ENCODE peak calls at places on chromosomes 3 and 15, in six cellular contexts. One of them, this sample, is unnamed.

GRCh38 chr15:94235041-94235440 is 3.7 kb downstream of the MCTP2 start:
- DNase-seq in fibroblast of pulmonary artery: no peak
- DNase-seq in progenitor cell of endocrine pancreas: no peak
- DNase-seq in neural crest cell: no peak
- DNase-seq in psoas muscle: no peak
- DNase-seq in stomach: no peak
- DNase-seq in this sample: no peak

GRCh38 chr3:151443583-151443982 is 17.3 kb downstream of the IGSF10 start:
- DNase-seq in stomach: no peak
- DNase-seq in neural crest cell: no peak
- DNase-seq in psoas muscle: no peak
- DNase-seq in progenitor cell of endocrine pancreas: peak; percentile 39
- DNase-seq in fibroblast of pulmonary artery: peak; percentile 23
- DNase-seq in this sample: no peak

GRCh38 chr3:52845157-52845556 is 10.3 kb upstream of the MUSTN1 start:
- DNase-seq in fibroblast of pulmonary artery: peak; percentile 46
- DNase-seq in stomach: peak; percentile 68
- DNase-seq in psoas muscle: peak; percentile 65
- DNase-seq in progenitor cell of endocrine pancreas: no peak
- DNase-seq in neural crest cell: no peak
- DNase-seq in this sample: no peak

GRCh38 chr3:71063768-71064287 is 519.7 kb downstream of the FOXP1 start:
- DNase-seq in stomach: no peak
- DNase-seq in neural crest cell: peak; percentile 5
- DNase-seq in progenitor cell of endocrine pancreas: no peak
- DNase-seq in fibroblast of pulmonary artery: peak; percentile 57
- DNase-seq in psoas muscle: no peak
- DNase-seq in this sample: no peak

GRCh38 chr15:36545451-36545992 is 33.9 kb upstream of the CDIN1 start:
- DNase-seq in neural crest cell: no peak
- DNase-seq in progenitor cell of endocrine pancreas: no peak
- DNase-seq in psoas muscle: no peak
- DNase-seq in fibroblast of pulmonary artery: no peak
- DNase-seq in stomach: no peak
- DNase-seq in this sample: no peak

GRCh38 chr3:105834768-105835167 is 34.0 kb downstream of the CBLB start:
- DNase-seq in psoas muscle: no peak
- DNase-seq in neural crest cell: no peak
- DNase-seq in fibroblast of pulmonary artery: no peak
- DNase-seq in progenitor cell of endocrine pancreas: no peak
- DNase-seq in stomach: no peak
- DNase-seq in this sample: no peak

GRCh38 chr3:79032686-79033318 is 735.0 kb downstream of the ROBO1 start:
- DNase-seq in psoas muscle: no peak
- DNase-seq in progenitor cell of endocrine pancreas: no peak
- DNase-seq in stomach: no peak
- DNase-seq in neural crest cell: peak; percentile 33
- DNase-seq in fibroblast of pulmonary artery: peak; percentile 82
- DNase-seq in this sample: no peak

GRCh38 chr3:69443554-69443953 is 57.7 kb upstream of the FRMD4B start:
- DNase-seq in progenitor cell of endocrine pancreas: no peak
- DNase-seq in psoas muscle: no peak
- DNase-seq in stomach: no peak
- DNase-seq in fibroblast of pulmonary artery: no peak
- DNase-seq in neural crest cell: no peak
- DNase-seq in this sample: no peak

GRCh38 chr3:182981038-182981380 is 671 bp upstream of the DCUN1D1 start:
- DNase-seq in fibroblast of pulmonary artery: no peak
- DNase-seq in stomach: no peak
- DNase-seq in psoas muscle: no peak
- DNase-seq in neural crest cell: no peak
- DNase-seq in progenitor cell of endocrine pancreas: no peak
- DNase-seq in this sample: no peak

GRCh38 chr3:48218537-48218936 is 4.8 kb upstream of the CAMP start:
- DNase-seq in psoas muscle: no peak
- DNase-seq in progenitor cell of endocrine pancreas: no peak
- DNase-seq in neural crest cell: no peak
- DNase-seq in stomach: no peak
- DNase-seq in fibroblast of pulmonary artery: no peak
- DNase-seq in this sample: no peak
- TF ChIP-seq CTCF in psoas muscle: no peak
- TF ChIP-seq CTCF in progenitor cell of endocrine pancreas: no peak
- TF ChIP-seq CTCF in neural crest cell: no peak
- TF ChIP-seq CTCF in stomach: no peak
- TF ChIP-seq CTCF in fibroblast of pulmonary artery: no peak
- TF ChIP-seq CTCF in this sample: no peak

GRCh38 chr3:48989796-48990635 is at the start of gene P4HTM:
- DNase-seq in progenitor cell of endocrine pancreas: peak; percentile 54
- DNase-seq in fibroblast of pulmonary artery: peak; percentile 95
- DNase-seq in stomach: peak; percentile 77
- DNase-seq in neural crest cell: peak; percentile 63
- DNase-seq in psoas muscle: peak; percentile 91
- DNase-seq in this sample: peak; percentile 94
- TF ChIP-seq CTCF in progenitor cell of endocrine pancreas: peak; percentile 32
- TF ChIP-seq CTCF in fibroblast of pulmonary artery: peak; percentile 51
- TF ChIP-seq CTCF in stomach: no peak
- TF ChIP-seq CTCF in neural crest cell: peak; percentile 39
- TF ChIP-seq CTCF in psoas muscle: peak; percentile 25
- TF ChIP-seq CTCF in this sample: peak; percentile 42

GRCh38 chr15:57635300-57635944 is 43.7 kb downstream of the MYZAP start:
- DNase-seq in psoas muscle: no peak
- DNase-seq in neural crest cell: no peak
- DNase-seq in progenitor cell of endocrine pancreas: no peak
- DNase-seq in fibroblast of pulmonary artery: no peak
- DNase-seq in stomach: peak; percentile 63
- DNase-seq in this sample: no peak
- TF ChIP-seq CTCF in psoas muscle: no peak
- TF ChIP-seq CTCF in neural crest cell: no peak
- TF ChIP-seq CTCF in progenitor cell of endocrine pancreas: no peak
- TF ChIP-seq CTCF in fibroblast of pulmonary artery: no peak
- TF ChIP-seq CTCF in stomach: no peak
- TF ChIP-seq CTCF in this sample: no peak

GRCh38 chr3:171393032-171393744 is 67.0 kb downstream of the TNIK start:
- DNase-seq in psoas muscle: no peak
- DNase-seq in stomach: no peak
- DNase-seq in fibroblast of pulmonary artery: peak; percentile 73
- DNase-seq in progenitor cell of endocrine pancreas: no peak
- DNase-seq in neural crest cell: no peak
- DNase-seq in this sample: no peak
- TF ChIP-seq CTCF in psoas muscle: no peak
- TF ChIP-seq CTCF in stomach: no peak
- TF ChIP-seq CTCF in fibroblast of pulmonary artery: no peak
- TF ChIP-seq CTCF in progenitor cell of endocrine pancreas: no peak
- TF ChIP-seq CTCF in neural crest cell: no peak
- TF ChIP-seq CTCF in this sample: no peak

GRCh38 chr3:8966150-8966819 is 3.0 kb upstream of the RAD18 start:
- DNase-seq in stomach: no peak
- DNase-seq in fibroblast of pulmonary artery: no peak
- DNase-seq in psoas muscle: no peak
- DNase-seq in neural crest cell: no peak
- DNase-seq in progenitor cell of endocrine pancreas: no peak
- DNase-seq in this sample: no peak

GRCh38 chr3:8964436-8965370 is 1.4 kb upstream of the RAD18 start:
- DNase-seq in stomach: peak; percentile 47
- DNase-seq in psoas muscle: no peak
- DNase-seq in fibroblast of pulmonary artery: peak; percentile 72
- DNase-seq in neural crest cell: no peak
- DNase-seq in progenitor cell of endocrine pancreas: no peak
- DNase-seq in this sample: no peak

GRCh38 chr3:8962226-8962861 is 928 bp downstream of the RAD18 start:
- DNase-seq in fibroblast of pulmonary artery: peak; percentile 22
- DNase-seq in neural crest cell: no peak
- DNase-seq in psoas muscle: no peak
- DNase-seq in stomach: no peak
- DNase-seq in progenitor cell of endocrine pancreas: no peak
- DNase-seq in this sample: no peak

GRCh38 chr3:8966820-8967348 is 3.6 kb upstream of the RAD18 start:
- DNase-seq in progenitor cell of endocrine pancreas: no peak
- DNase-seq in neural crest cell: no peak
- DNase-seq in stomach: no peak
- DNase-seq in fibroblast of pulmonary artery: no peak
- DNase-seq in psoas muscle: no peak
- DNase-seq in this sample: no peak

GRCh38 chr3:8963137-8963853 is at the start of gene RAD18:
- DNase-seq in neural crest cell: peak; percentile 92
- DNase-seq in psoas muscle: peak; percentile 90
- DNase-seq in stomach: peak; percentile 94
- DNase-seq in progenitor cell of endocrine pancreas: peak; percentile 91
- DNase-seq in fibroblast of pulmonary artery: peak; percentile 91
- DNase-seq in this sample: peak; percentile 97
- TF ChIP-seq CTCF in neural crest cell: no peak
- TF ChIP-seq CTCF in psoas muscle: no peak
- TF ChIP-seq CTCF in stomach: no peak
- TF ChIP-seq CTCF in progenitor cell of endocrine pancreas: no peak
- TF ChIP-seq CTCF in fibroblast of pulmonary artery: no peak
- TF ChIP-seq CTCF in this sample: no peak

DNA sequence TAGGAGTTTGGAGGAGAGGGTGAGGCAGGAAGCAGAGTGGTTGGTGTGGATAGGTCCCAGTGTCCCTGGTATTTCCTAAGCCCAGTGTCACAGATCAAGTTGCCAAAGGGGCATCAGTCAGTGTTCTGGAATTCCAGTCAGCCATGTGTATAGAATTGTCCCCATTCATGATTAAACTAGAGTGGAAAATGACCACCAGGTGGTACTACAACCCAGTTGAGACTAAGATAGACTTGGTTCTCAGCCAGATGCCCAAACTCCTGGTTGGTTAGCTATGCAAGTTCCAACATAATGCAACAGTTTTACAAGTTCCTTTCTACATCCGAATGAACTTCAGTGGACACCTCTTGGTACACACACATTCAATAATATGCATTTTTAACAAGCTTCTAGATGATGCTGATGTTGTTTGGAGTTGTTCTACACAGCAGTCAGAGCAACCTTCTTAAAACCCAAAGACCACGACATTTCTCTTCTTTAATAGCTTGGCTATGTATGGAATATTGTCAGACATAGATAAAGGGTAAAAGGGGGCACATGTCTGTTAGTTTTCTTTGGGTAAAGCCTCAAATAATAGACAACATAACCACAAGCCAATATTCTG is 8.4 kb upstream of the ATR start:
- DNase-seq in psoas muscle: no peak
- DNase-seq in neural crest cell: peak; percentile 28
- DNase-seq in progenitor cell of endocrine pancreas: peak; percentile 24
- DNase-seq in fibroblast of pulmonary artery: peak; percentile 88
- DNase-seq in stomach: peak; percentile 41
- DNase-seq in this sample: no peak
- TF ChIP-seq CTCF in psoas muscle: peak; percentile 55
- TF ChIP-seq CTCF in neural crest cell: peak; percentile 74
- TF ChIP-seq CTCF in progenitor cell of endocrine pancreas: peak; percentile 72
- TF ChIP-seq CTCF in fibroblast of pulmonary artery: peak; percentile 67
- TF ChIP-seq CTCF in stomach: peak; percentile 61
- TF ChIP-seq CTCF in this sample: peak; percentile 75

DNA sequence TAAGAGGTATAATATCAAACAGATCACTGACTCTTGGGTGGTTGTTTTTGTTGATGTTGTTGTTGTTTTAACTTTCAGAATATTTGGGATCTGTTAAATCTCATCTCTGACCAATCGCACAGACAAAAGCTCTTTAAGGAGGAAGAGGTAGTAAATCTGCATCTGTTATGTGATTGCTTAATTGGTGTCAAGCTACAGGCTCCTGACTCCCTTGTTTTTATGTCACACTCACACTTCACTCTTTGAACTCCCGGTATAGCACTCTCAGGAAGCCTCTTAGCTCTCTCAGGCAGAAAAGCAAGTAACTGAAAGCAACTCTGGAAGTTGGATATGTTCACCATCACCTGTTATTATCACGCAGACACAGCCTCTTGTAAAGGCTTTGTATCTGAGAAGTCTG is 576.5 kb downstream of the MFSD1 start:
- DNase-seq in fibroblast of pulmonary artery: no peak
- DNase-seq in stomach: no peak
- DNase-seq in psoas muscle: no peak
- DNase-seq in progenitor cell of endocrine pancreas: no peak
- DNase-seq in neural crest cell: no peak
- DNase-seq in this sample: no peak
- TF ChIP-seq CTCF in fibroblast of pulmonary artery: no peak
- TF ChIP-seq CTCF in stomach: no peak
- TF ChIP-seq CTCF in psoas muscle: no peak
- TF ChIP-seq CTCF in progenitor cell of endocrine pancreas: no peak
- TF ChIP-seq CTCF in neural crest cell: no peak
- TF ChIP-seq CTCF in this sample: no peak

GRCh38 chr3:153289334-153289808 is 127.3 kb downstream of the RAP2B start:
- DNase-seq in psoas muscle: no peak
- DNase-seq in neural crest cell: no peak
- DNase-seq in fibroblast of pulmonary artery: no peak
- DNase-seq in progenitor cell of endocrine pancreas: no peak
- DNase-seq in stomach: no peak
- DNase-seq in this sample: no peak

GRCh38 chr3:153287017-153287416 is 125.0 kb downstream of the RAP2B start:
- DNase-seq in neural crest cell: no peak
- DNase-seq in psoas muscle: no peak
- DNase-seq in fibroblast of pulmonary artery: no peak
- DNase-seq in progenitor cell of endocrine pancreas: no peak
- DNase-seq in stomach: no peak
- DNase-seq in this sample: no peak

GRCh38 chr3:153291052-153291689 is 129.1 kb downstream of the RAP2B start:
- DNase-seq in psoas muscle: no peak
- DNase-seq in progenitor cell of endocrine pancreas: no peak
- DNase-seq in fibroblast of pulmonary artery: peak; percentile 49
- DNase-seq in stomach: no peak
- DNase-seq in neural crest cell: no peak
- DNase-seq in this sample: no peak

GRCh38 chr3:153293222-153293621 is 131.2 kb downstream of the RAP2B start:
- DNase-seq in stomach: no peak
- DNase-seq in progenitor cell of endocrine pancreas: no peak
- DNase-seq in neural crest cell: no peak
- DNase-seq in psoas muscle: no peak
- DNase-seq in fibroblast of pulmonary artery: peak; percentile 80
- DNase-seq in this sample: no peak

GRCh38 chr3:153290278-153291015 is 128.4 kb downstream of the RAP2B start:
- DNase-seq in psoas muscle: no peak
- DNase-seq in stomach: no peak
- DNase-seq in fibroblast of pulmonary artery: no peak
- DNase-seq in progenitor cell of endocrine pancreas: no peak
- DNase-seq in neural crest cell: no peak
- DNase-seq in this sample: no peak
- TF ChIP-seq CTCF in psoas muscle: no peak
- TF ChIP-seq CTCF in stomach: no peak
- TF ChIP-seq CTCF in fibroblast of pulmonary artery: peak; percentile 57
- TF ChIP-seq CTCF in progenitor cell of endocrine pancreas: no peak
- TF ChIP-seq CTCF in neural crest cell: peak; percentile 36
- TF ChIP-seq CTCF in this sample: peak; percentile 48

DNA sequence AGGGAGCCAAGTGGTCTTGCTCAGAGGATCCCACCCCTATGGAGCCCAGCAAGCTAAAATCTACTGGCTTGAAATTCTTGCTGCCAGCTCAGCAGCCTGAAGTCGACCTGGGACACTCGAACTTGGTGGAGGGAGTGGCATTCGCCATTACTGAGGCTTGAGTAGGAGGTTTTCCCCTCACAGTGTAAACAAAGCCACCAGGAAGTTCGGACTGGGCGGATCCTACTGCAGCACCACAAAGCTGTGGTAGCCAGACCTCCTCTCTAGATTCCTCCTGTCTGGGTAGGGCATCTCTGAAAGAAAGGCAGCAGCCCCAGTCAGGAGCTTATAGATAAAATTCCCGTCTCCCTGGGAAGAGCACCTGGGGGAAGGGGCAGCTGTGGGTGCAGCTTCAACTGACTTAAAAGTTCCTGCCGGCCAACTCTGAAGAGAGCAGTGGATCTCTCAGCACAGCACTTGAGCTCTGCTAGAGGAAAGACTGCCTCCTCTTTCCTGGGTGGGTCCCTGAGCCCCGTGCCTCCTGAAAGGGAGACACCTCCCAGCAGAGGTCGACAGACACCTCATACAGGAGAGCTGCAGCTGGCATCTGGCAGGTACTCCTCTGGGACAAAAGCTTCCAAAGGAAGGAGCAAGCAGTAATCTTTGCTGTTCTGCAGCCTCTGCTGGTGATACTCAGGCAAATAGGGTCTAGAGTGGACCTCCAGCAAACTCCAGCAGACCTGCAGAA is 576.3 kb upstream of the NECTIN3 start:
- DNase-seq in fibroblast of pulmonary artery: no peak
- DNase-seq in stomach: no peak
- DNase-seq in neural crest cell: no peak
- DNase-seq in progenitor cell of endocrine pancreas: no peak
- DNase-seq in psoas muscle: no peak
- DNase-seq in this sample: no peak
- TF ChIP-seq CTCF in fibroblast of pulmonary artery: no peak
- TF ChIP-seq CTCF in stomach: no peak
- TF ChIP-seq CTCF in neural crest cell: no peak
- TF ChIP-seq CTCF in progenitor cell of endocrine pancreas: no peak
- TF ChIP-seq CTCF in psoas muscle: no peak
- TF ChIP-seq CTCF in this sample: no peak